ENCODE peak calls at places on chromosomes 3 and 15, in eight cellular contexts. Z is activated CD4-positive, CD25-positive, alpha-beta regulatory T cell treated with anti-CD3 and anti-CD28 coated beads, Interleukin-2, amount 50 U/mL, for 16 hours; R is cortex of kidney; S is glutamatergic neuron; A is C1 segment of cervical spinal cord; O is right atrium auricular region; K is NCI-H1092; T is naive B cell. G is an unnamed sample.

GRCh38 chr3:46903341-46904302 is 26.1 kb downstream of the PTH1R start:
- DNase-seq in Z (no peak), R (no peak), S (peak; percentile 15), A (no peak), O (no peak), K (no peak), T (no peak), G (no peak)

GRCh38 chr15:29480278-29480677 is 210.7 kb upstream of the NSMCE3 start:
- DNase-seq in Z (no peak), R (no peak), S (no peak), A (no peak), O (no peak), K (no peak), T (no peak), G (no peak)

GRCh38 chr3:47013231-47013630 is 33.8 kb downstream of the NBEAL2 start:
- DNase-seq in Z (no peak), R (no peak), S (no peak), A (no peak), O (no peak), K (no peak), T (no peak), G (no peak)

GRCh38 chr3:128804017-128804816 is 75.2 kb upstream of the ACAD9 start:
- DNase-seq in Z (peak; percentile 39), R (no peak), S (no peak), A (no peak), O (no peak), K (no peak), T (peak; percentile 70), G (no peak)

GRCh38 chr15:85792872-85793621 is 1.7 kb downstream of the KLHL25 start:
- DNase-seq in Z (no peak), R (no peak), S (no peak), A (no peak), O (no peak), K (no peak), T (no peak), G (no peak)

GRCh38 chr3:140715035-140715434 is 37.2 kb downstream of the TRIM42 start:
- DNase-seq in Z (no peak), R (no peak), S (no peak), A (no peak), O (no peak), K (no peak), T (no peak), G (no peak)

GRCh38 chr3:52056521-52056967 is at the start of gene DUSP7:
- DNase-seq in Z (peak; percentile 39), R (no peak), S (peak; percentile 76), A (peak; percentile 72), O (peak; percentile 67), K (peak; percentile 52), T (peak; percentile 67), G (peak; percentile 65)

GRCh38 chr3:140953028-140953960 is 11.7 kb downstream of the SLC25A36 start:
- DNase-seq in Z (no peak), R (no peak), S (no peak), A (no peak), O (no peak), K (no peak), T (no peak), G (no peak)

GRCh38 chr3:175234541-175234940 is 375.4 kb downstream of the NAALADL2 start:
- DNase-seq in Z (no peak), R (no peak), S (no peak), A (no peak), O (no peak), K (no peak), T (no peak), G (no peak)

GRCh38 chr3:47464603-47465002 is 11.1 kb downstream of the SCAP start:
- DNase-seq in Z (no peak), R (no peak), S (no peak), A (no peak), O (no peak), K (no peak), T (no peak), G (no peak)

GRCh38 chr3:120450914-120451669 is at the start of gene FSTL1:
- DNase-seq in Z (no peak), R (no peak), S (peak; percentile 77), A (no peak), O (peak; percentile 74), K (no peak), T (no peak), G (peak; percentile 46)

GRCh38 chr3:37808656-37809055 is 53.0 kb upstream of the CTDSPL start:
- DNase-seq in Z (no peak), R (no peak), S (no peak), A (no peak), O (no peak), K (no peak), T (no peak), G (no peak)

GRCh38 chr15:46938169-46938568 is 779.1 kb upstream of the SEMA6D start:
- DNase-seq in Z (no peak), R (no peak), S (no peak), A (no peak), O (no peak), K (no peak), T (no peak), G (no peak)

GRCh38 chr3:46496745-46497555 is 826 bp upstream of the RTP3 start:
- DNase-seq in Z (no peak), R (no peak), S (peak; percentile 34), A (no peak), O (no peak), K (no peak), T (peak; percentile 19), G (no peak)

G was measured in dorsolateral prefrontal cortex.